ENCODE peak calls at places on chromosomes 16 and 17, in five cellular contexts. I is A549; Q is fibroblast of mammary gland; L is tibial artery; M is CD8-positive, alpha-beta T cell. V is an unnamed sample.

GRCh38 chr17:61567045-61567802 is 23.8 kb downstream of the NACA2 start:
- DNase-seq in I (peak), Q (no peak), L (no peak), M (no peak), V (no peak)

GRCh38 chr16:54284931-54285413 is 1.6 kb downstream of the IRX3 start:
- DNase-seq in I (no peak), L (no peak), M (no peak), Q (peak), V (no peak)

GRCh38 chr16:31242197-31242596 is 17.6 kb upstream of the ITGAM start:
- DNase-seq in Q (peak), I (no peak), L (no peak), M (no peak), V (no peak)

GRCh38 chr17:44108440-44109311 is 14.8 kb downstream of the HDAC5 start:
- DNase-seq in L (peak), Q (peak), I (peak), M (no peak), V (no peak)

GRCh38 chr16:4648917-4649316 is 24.3 kb downstream of the MGRN1 start:
- DNase-seq in Q (no peak), I (no peak), L (no peak), M (no peak), V (no peak)

GRCh38 chr16:55324491-55325447 is 766 bp downstream of the IRX6 start:
- DNase-seq in M (no peak), I (no peak), L (no peak), Q (peak), V (no peak)

GRCh38 chr17:63140255-63140654 is 174.2 kb downstream of the TANC2 start:
- DNase-seq in Q (peak), I (no peak), M (no peak), L (peak), V (no peak)

GRCh38 chr16:22641030-22641671 is 130.5 kb downstream of the NPIPB5 start:
- DNase-seq in M (no peak), Q (peak), L (no peak), I (no peak), V (no peak)

DNA sequence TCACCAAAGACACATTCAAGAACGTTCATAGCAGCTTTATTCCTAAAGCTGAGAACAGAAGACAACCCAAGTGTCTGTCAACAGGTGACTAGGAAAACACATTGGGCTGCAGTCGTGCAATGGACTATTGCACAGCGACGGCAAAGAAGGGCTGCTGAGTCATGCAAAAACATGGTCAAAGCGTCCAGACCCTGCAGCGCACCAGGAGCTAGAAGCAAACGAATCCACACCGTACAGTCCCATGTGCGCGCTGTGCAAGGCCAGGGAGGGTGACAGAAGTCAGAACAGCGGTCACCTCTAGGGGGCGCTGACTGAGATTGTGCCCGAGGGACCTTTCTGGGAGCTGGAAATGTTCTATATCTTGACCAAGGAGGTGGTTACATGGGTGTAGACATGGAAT is 266.4 kb downstream of the MAF start:
- DNase-seq in L (no peak), Q (no peak), M (peak), I (peak), V (no peak)
- TF ChIP-seq CTCF in L (no peak), Q (no peak), M (no peak), I (peak), V (peak)

DNA sequence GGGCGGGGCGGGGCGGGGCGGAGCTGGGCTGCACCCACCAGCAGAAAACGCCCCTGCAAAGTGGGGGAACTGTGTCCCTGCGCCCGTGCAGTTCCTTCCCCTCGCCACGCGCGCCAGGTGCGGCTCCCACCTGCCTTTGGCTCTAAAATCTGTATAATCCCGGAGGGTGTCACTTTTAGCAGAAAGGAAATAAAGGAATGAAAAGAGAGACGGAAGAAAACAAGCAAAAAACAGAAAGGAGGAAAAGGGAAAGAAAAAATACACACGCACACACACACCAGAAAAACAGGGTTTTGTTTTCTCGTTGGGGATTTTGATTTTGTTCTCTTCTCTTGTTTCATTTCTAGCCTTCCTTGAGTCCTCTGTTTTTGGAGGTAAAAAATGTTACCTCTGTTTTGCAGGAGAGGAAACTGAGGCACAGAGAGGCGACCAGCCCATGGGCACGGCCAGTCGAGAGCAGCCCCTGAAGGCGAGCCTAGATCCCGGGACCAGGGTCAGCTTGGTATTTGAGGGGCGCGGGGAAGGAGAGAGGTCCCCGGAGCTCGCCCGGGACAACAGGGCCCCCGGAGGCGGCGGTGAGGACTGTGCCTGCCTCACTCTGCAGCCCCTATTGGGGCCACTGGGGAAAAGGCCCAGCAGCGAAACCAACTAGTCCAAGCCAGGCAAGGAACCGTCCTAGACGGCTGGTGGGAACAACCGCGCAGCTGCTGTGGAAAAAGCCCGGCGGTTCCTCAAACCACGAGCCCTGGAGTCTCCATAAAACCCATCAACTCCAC is 594 bp upstream of the CARHSP1 start:
- DNase-seq in L (no peak), Q (no peak), I (no peak), M (no peak), V (no peak)
- TF ChIP-seq CTCF in L (no peak), Q (no peak), I (no peak), M (no peak), V (no peak)

GRCh38 chr17:75518201-75518600 is 1.9 kb downstream of the TSEN54 start:
- DNase-seq in M (peak), I (no peak), L (no peak), Q (no peak), V (no peak)

GRCh38 chr17:75521290-75521689 is 4.2 kb upstream of the LLGL2 start:
- DNase-seq in L (no peak), I (no peak), M (no peak), Q (no peak), V (no peak)

GRCh38 chr17:75516619-75517276 is 420 bp downstream of the TSEN54 start:
- DNase-seq in L (no peak), I (peak), M (peak), Q (no peak), V (peak)

GRCh38 chr17:75517277-75517865 is 1.0 kb downstream of the TSEN54 start:
- DNase-seq in I (peak), L (no peak), M (peak), Q (no peak), V (no peak)

DNA sequence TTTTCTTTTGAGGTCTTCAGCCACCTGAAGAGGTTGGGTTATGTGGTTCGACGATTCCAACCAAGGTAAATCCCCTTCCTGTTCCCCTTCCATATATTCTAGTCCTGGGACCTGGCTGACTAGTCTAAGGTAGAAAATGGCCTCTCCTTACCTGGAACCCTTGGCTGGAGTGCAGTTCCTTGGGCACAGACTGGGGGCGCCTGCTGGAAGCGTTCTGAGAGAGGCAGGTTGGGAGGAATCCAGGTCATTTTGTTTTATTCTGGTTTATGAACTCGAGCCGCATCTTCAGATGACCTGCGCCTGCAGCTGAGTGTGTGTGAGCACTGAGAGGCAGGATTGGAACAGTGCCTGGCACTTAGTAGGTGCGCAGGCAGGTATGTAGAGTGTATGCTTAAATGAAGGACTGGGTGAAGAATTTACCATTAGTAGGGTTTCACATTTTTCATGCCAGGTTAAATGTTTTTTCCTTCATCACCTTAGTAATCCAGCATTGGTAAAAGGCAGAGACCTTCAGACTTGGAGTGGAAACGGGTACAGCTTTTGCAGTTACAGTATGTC is 2.7 kb downstream of the TSEN54 start:
- DNase-seq in I (no peak), L (no peak), Q (no peak), M (no peak), V (no peak)
- TF ChIP-seq CTCF in I (no peak), L (no peak), Q (no peak), M (no peak), V (no peak)

DNA sequence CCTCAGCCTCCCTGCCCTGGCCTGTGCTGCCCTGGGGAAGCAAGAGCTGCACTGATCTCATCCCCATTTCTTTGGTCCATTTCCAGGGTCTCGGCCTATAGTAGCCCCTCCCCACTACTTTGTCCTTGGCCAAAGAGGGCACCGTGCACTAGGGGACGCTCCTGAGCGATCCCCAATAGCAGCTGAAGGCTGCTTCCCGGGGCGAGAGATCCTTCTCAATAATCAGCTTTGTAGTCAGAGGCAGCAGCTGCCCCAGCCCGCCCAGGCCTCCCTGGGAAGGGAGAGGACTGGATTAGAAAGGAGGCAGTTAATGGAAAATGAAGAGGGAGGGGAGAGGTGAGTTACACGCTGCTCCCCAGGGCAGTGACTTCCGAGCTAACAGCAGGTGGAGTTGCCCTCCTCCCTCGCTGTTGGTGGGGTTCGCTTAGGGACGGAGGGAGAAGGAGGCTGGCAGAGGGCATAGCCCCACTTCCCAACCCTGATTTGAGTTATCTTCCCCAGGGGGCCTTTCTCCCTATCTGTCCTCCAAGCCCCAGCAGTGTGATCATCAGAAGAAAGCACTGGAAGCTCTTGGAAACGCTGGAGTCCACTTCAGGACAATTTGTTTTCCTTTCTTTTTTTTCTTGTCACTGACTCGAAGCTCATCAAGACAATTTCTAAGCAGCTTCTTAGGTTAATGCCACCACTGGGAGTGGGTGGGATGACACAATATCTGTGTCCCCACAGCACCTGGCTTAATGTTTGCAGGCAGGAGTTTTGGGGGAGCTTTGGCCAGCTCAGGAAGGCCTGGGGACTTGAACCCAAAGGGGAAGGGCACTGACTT is 2.6 kb downstream of the MXRA7 start:
- DNase-seq in M (no peak), L (no peak), I (no peak), Q (peak), V (no peak)
- TF ChIP-seq CTCF in M (no peak), L (no peak), I (peak), Q (peak), V (no peak)

V was measured in natural killer cell.